ENCODE peak calls at places on chromosomes 16 and 17, in six cellular contexts. L, G, P, B, V and Z are unnamed samples.

GRCh38 chr17:3547628-3548027 is 10.0 kb downstream of the TRPV3 start:
- DNase-seq in G (no peak), B (no peak), P (no peak), L (no peak), V (no peak), Z (no peak)

GRCh38 chr16:9555051-9555450 is 463.6 kb downstream of the HAPSTR1 start:
- DNase-seq in B (no peak), V (no peak), L (no peak), G (no peak), P (no peak), Z (no peak)

GRCh38 chr16:86396918-86397317 is 113.4 kb upstream of the FOXF1 start:
- DNase-seq in L (peak; percentile 59), P (no peak), B (no peak), G (no peak), V (no peak), Z (no peak)

GRCh38 chr17:63247706-63248105 is 198.4 kb downstream of the CYB561 start:
- DNase-seq in B (no peak), P (no peak), L (no peak), V (no peak), G (no peak), Z (no peak)

GRCh38 chr16:84869464-84869863 is 49.7 kb downstream of the CRISPLD2 start:
- DNase-seq in B (no peak), L (no peak), V (no peak), G (no peak), P (no peak), Z (no peak)

GRCh38 chr17:2703606-2704005 is 8.0 kb downstream of the CLUH start:
- DNase-seq in V (no peak), G (peak; percentile 9), L (no peak), P (peak; percentile 85), B (no peak), Z (no peak)

GRCh38 chr16:1659071-1659470 is 19.0 kb upstream of the JPT2 start:
- DNase-seq in G (no peak), V (no peak), P (no peak), L (no peak), B (no peak), Z (no peak)

GRCh38 chr17:50507871-50508572 is at the start of gene MYCBPAP:
- DNase-seq in V (peak; percentile 71), P (peak; percentile 78), B (peak; percentile 44), G (peak; percentile 77), L (no peak), Z (no peak)

GRCh38 chr17:44069974-44070454 is 521 bp upstream of the G6PC3 start:
- DNase-seq in B (peak; percentile 63), L (no peak), P (no peak), V (no peak), G (no peak), Z (no peak)

GRCh38 chr17:60354223-60354622 is 37.7 kb downstream of the USP32 start:
- DNase-seq in B (no peak), G (no peak), L (no peak), V (no peak), P (no peak), Z (no peak)

GRCh38 chr17:75090871-75091854 is 3.4 kb downstream of the SLC16A5 start:
- DNase-seq in G (no peak), P (no peak), L (no peak), B (no peak), V (no peak), Z (no peak)

GRCh38 chr16:56970934-56971767 is 9.4 kb downstream of the CETP start:
- DNase-seq in G (no peak), L (no peak), B (no peak), V (no peak), P (no peak), Z (no peak)

GRCh38 chr16:18041864-18042834 is 294.4 kb downstream of the NPIPA8 start:
- DNase-seq in B (no peak), G (no peak), P (no peak), V (no peak), L (no peak), Z (peak; percentile 3)

GRCh38 chr17:55167024-55167721 is 97.6 kb upstream of the HLF start:
- DNase-seq in B (no peak), L (no peak), G (no peak), P (no peak), V (no peak), Z (no peak)

GRCh38 chr16:81080233-81080632 is 3.2 kb upstream of the C16orf46 start:
- DNase-seq in L (no peak), B (no peak), V (no peak), G (no peak), P (no peak), Z (no peak)

GRCh38 chr17:8117980-8118768 is at the start of gene ALOXE3:
- DNase-seq in B (no peak), V (no peak), P (no peak), L (no peak), G (peak; percentile 42), Z (no peak)

GRCh38 chr17:44912763-44913544 is 2.3 kb downstream of the GFAP start:
- DNase-seq in G (no peak), L (no peak), V (no peak), B (no peak), P (peak; percentile 81), Z (no peak)

GRCh38 chr17:72922223-72922622 is 170.3 kb downstream of the SLC39A11 start:
- DNase-seq in G (no peak), L (no peak), B (no peak), V (no peak), P (no peak), Z (no peak)

GRCh38 chr16:31184888-31185287 is 4.9 kb downstream of the FUS start:
- DNase-seq in P (peak; percentile 80), V (no peak), G (no peak), L (no peak), B (no peak), Z (no peak)

GRCh38 chr17:60398227-60398959 is 6.5 kb upstream of the USP32 start:
- DNase-seq in L (no peak), G (no peak), P (no peak), V (no peak), B (peak; percentile 100), Z (no peak)

GRCh38 chr17:71936977-71937376 is 183.8 kb upstream of the SOX9 start:
- DNase-seq in L (no peak), B (no peak), P (no peak), G (no peak), V (no peak), Z (no peak)

GRCh38 chr16:57140866-57141668 is 44.8 kb downstream of the PSME3IP1 start:
- DNase-seq in V (no peak), P (no peak), L (no peak), G (no peak), B (no peak), Z (no peak)

GRCh38 chr17:3025421-3026124 is 37.8 kb downstream of the OR1D5 start:
- DNase-seq in B (no peak), V (no peak), P (peak; percentile 66), G (no peak), L (no peak), Z (no peak)

GRCh38 chr16:57471852-57472664 is 9.6 kb downstream of the POLR2C start:
- DNase-seq in V (no peak), B (no peak), P (no peak), L (no peak), G (peak; percentile 50), Z (no peak)

GRCh38 chr16:68356249-68356918 is 45.6 kb downstream of the PRMT7 start:
- DNase-seq in G (no peak), V (peak; percentile 60), L (no peak), B (peak; percentile 94), P (no peak), Z (no peak)

GRCh38 chr17:48637323-48638260 is 11.4 kb upstream of the HOXB9 start:
- DNase-seq in P (no peak), B (no peak), L (peak; percentile 17), G (no peak), V (no peak), Z (no peak)

GRCh38 chr17:69567130-69567529 is 152.6 kb downstream of the MAP2K6 start:
- DNase-seq in G (no peak), V (no peak), B (no peak), P (no peak), L (no peak), Z (no peak)

GRCh38 chr17:6090253-6090652 is 20.1 kb downstream of the WSCD1 start:
- DNase-seq in P (peak; percentile 77), V (no peak), L (no peak), G (no peak), B (no peak), Z (no peak)

GRCh38 chr16:89565256-89565505 is 4.7 kb downstream of the RPL13 start:
- DNase-seq in L (no peak), B (no peak), V (no peak), P (no peak), G (no peak), Z (no peak)